ENCODE peak calls at places on chromosomes 5 and 9, in seven cellular contexts. One of them, this sample, is unnamed.

GRCh38 chr5:58107704-58108103 is 352.2 kb downstream of the PLK2 start:
- DNase-seq in adrenal gland: no peak
- DNase-seq in choroid plexus epithelial cell: peak; percentile 30
- DNase-seq in AG09309: peak; percentile 27
- DNase-seq in GM23338: no peak
- DNase-seq in lower lobe of right lung: no peak
- DNase-seq in stomach: no peak
- DNase-seq in this sample: no peak

GRCh38 chr9:124339603-124340146 is 75.6 kb downstream of the PSMB7 start:
- DNase-seq in adrenal gland: no peak
- DNase-seq in choroid plexus epithelial cell: no peak
- DNase-seq in AG09309: no peak
- DNase-seq in GM23338: peak; percentile 56
- DNase-seq in lower lobe of right lung: peak; percentile 35
- DNase-seq in stomach: no peak
- DNase-seq in this sample: no peak

GRCh38 chr5:14743601-14744295 is 79.2 kb downstream of the OTULIN start:
- DNase-seq in adrenal gland: no peak
- DNase-seq in choroid plexus epithelial cell: peak; percentile 39
- DNase-seq in AG09309: peak; percentile 62
- DNase-seq in GM23338: no peak
- DNase-seq in lower lobe of right lung: no peak
- DNase-seq in stomach: no peak
- DNase-seq in this sample: no peak

GRCh38 chr5:160064441-160064840 is 54.8 kb downstream of the PWWP2A start:
- DNase-seq in adrenal gland: peak; percentile 59
- DNase-seq in choroid plexus epithelial cell: peak; percentile 20
- DNase-seq in AG09309: no peak
- DNase-seq in GM23338: no peak
- DNase-seq in lower lobe of right lung: no peak
- DNase-seq in stomach: peak; percentile 72
- DNase-seq in this sample: no peak

GRCh38 chr5:87243161-87243877 is 24.4 kb upstream of the RASA1 start:
- DNase-seq in adrenal gland: peak; percentile 34
- DNase-seq in choroid plexus epithelial cell: peak; percentile 85
- DNase-seq in AG09309: peak; percentile 47
- DNase-seq in GM23338: no peak
- DNase-seq in lower lobe of right lung: no peak
- DNase-seq in stomach: no peak
- DNase-seq in this sample: peak; percentile 96

GRCh38 chr5:125160787-125161502 is 414.5 kb upstream of the ZNF608 start:
- DNase-seq in adrenal gland: no peak
- DNase-seq in choroid plexus epithelial cell: peak; percentile 18
- DNase-seq in AG09309: no peak
- DNase-seq in GM23338: no peak
- DNase-seq in lower lobe of right lung: peak; percentile 36
- DNase-seq in stomach: no peak
- DNase-seq in this sample: no peak

GRCh38 chr9:134136997-134137302 is 1.1 kb downstream of the WDR5 start:
- DNase-seq in adrenal gland: no peak
- DNase-seq in choroid plexus epithelial cell: no peak
- DNase-seq in AG09309: no peak
- DNase-seq in GM23338: peak; percentile 28
- DNase-seq in lower lobe of right lung: no peak
- DNase-seq in stomach: no peak
- DNase-seq in this sample: no peak

GRCh38 chr9:14400658-14400995 is 86.7 kb upstream of the NFIB start:
- DNase-seq in adrenal gland: peak; percentile 16
- DNase-seq in choroid plexus epithelial cell: peak; percentile 93
- DNase-seq in AG09309: no peak
- DNase-seq in GM23338: peak; percentile 88
- DNase-seq in lower lobe of right lung: no peak
- DNase-seq in stomach: peak; percentile 31
- DNase-seq in this sample: peak; percentile 45

GRCh38 chr5:128199104-128199503 is 115.5 kb downstream of the SLC12A2 start:
- DNase-seq in adrenal gland: no peak
- DNase-seq in choroid plexus epithelial cell: peak; percentile 85
- DNase-seq in AG09309: no peak
- DNase-seq in GM23338: no peak
- DNase-seq in lower lobe of right lung: no peak
- DNase-seq in stomach: no peak
- DNase-seq in this sample: peak; percentile 56

GRCh38 chr5:107232793-107233192 is 437.9 kb downstream of the EFNA5 start:
- DNase-seq in adrenal gland: no peak
- DNase-seq in choroid plexus epithelial cell: no peak
- DNase-seq in AG09309: no peak
- DNase-seq in GM23338: no peak
- DNase-seq in lower lobe of right lung: no peak
- DNase-seq in stomach: no peak
- DNase-seq in this sample: no peak

GRCh38 chr5:170597876-170598275 is 94.1 kb downstream of the KCNIP1 start:
- DNase-seq in adrenal gland: peak; percentile 50
- DNase-seq in choroid plexus epithelial cell: peak; percentile 26
- DNase-seq in AG09309: no peak
- DNase-seq in GM23338: no peak
- DNase-seq in lower lobe of right lung: no peak
- DNase-seq in stomach: no peak
- DNase-seq in this sample: no peak

GRCh38 chr5:56471707-56472106 is 238.6 kb upstream of the ANKRD55 start:
- DNase-seq in adrenal gland: no peak
- DNase-seq in choroid plexus epithelial cell: no peak
- DNase-seq in AG09309: no peak
- DNase-seq in GM23338: no peak
- DNase-seq in lower lobe of right lung: no peak
- DNase-seq in stomach: no peak
- DNase-seq in this sample: no peak

GRCh38 chr9:35000535-35001284 is 11.2 kb downstream of the DNAJB5 start:
- DNase-seq in adrenal gland: no peak
- DNase-seq in choroid plexus epithelial cell: peak; percentile 38
- DNase-seq in AG09309: peak; percentile 27
- DNase-seq in GM23338: peak; percentile 57
- DNase-seq in lower lobe of right lung: no peak
- DNase-seq in stomach: no peak
- DNase-seq in this sample: no peak

GRCh38 chr5:117547192-117547591 is 972.6 kb upstream of the SEMA6A start:
- DNase-seq in adrenal gland: no peak
- DNase-seq in choroid plexus epithelial cell: no peak
- DNase-seq in AG09309: no peak
- DNase-seq in GM23338: no peak
- DNase-seq in lower lobe of right lung: no peak
- DNase-seq in stomach: no peak
- DNase-seq in this sample: no peak

GRCh38 chr5:61183538-61183937 is 21.3 kb upstream of the SMIM15 start:
- DNase-seq in adrenal gland: no peak
- DNase-seq in choroid plexus epithelial cell: no peak
- DNase-seq in AG09309: no peak
- DNase-seq in GM23338: no peak
- DNase-seq in lower lobe of right lung: no peak
- DNase-seq in stomach: no peak
- DNase-seq in this sample: no peak
- TF ChIP-seq CTCF in adrenal gland: no peak
- TF ChIP-seq CTCF in choroid plexus epithelial cell: no peak
- TF ChIP-seq CTCF in AG09309: no peak
- TF ChIP-seq CTCF in GM23338: no peak
- TF ChIP-seq CTCF in lower lobe of right lung: no peak
- TF ChIP-seq CTCF in stomach: no peak
- TF ChIP-seq CTCF in this sample: no peak

DNA sequence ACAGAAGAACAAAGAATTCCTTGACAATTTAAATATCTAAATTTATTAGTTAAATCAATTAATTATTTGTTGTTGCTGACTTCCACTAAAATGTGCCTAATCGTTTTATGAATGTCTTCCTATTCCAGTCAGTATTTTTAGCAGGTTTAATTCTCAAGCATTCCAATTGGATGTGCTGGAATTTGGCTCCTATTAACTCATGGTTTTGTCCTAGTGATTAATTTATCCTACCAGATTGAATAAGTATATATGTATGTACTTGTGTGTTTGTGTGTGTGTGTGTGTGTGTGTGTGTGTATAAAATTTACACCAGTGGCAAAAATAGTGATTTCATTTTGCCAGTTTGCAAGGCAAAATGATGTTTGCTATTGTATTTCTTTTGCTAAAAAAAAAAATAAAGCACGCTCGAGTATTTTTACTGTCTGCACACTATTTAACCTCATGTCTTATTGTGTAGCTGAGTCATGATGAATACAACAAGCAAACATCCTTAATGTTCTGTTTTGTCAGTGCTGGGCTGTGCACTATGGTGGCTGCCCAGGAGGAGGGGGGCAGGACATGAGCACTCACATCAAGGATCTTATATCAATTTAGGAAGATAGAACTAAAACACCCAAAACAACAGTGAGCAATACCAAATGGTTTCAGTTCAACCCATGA is 375.5 kb downstream of the PDE4D start:
- DNase-seq in adrenal gland: no peak
- DNase-seq in choroid plexus epithelial cell: peak; percentile 72
- DNase-seq in AG09309: no peak
- DNase-seq in GM23338: no peak
- DNase-seq in lower lobe of right lung: no peak
- DNase-seq in stomach: no peak
- DNase-seq in this sample: peak; percentile 72
- TF ChIP-seq CTCF in adrenal gland: no peak
- TF ChIP-seq CTCF in choroid plexus epithelial cell: peak; percentile 19
- TF ChIP-seq CTCF in AG09309: no peak
- TF ChIP-seq CTCF in GM23338: no peak
- TF ChIP-seq CTCF in lower lobe of right lung: no peak
- TF ChIP-seq CTCF in stomach: no peak
- TF ChIP-seq CTCF in this sample: no peak

GRCh38 chr5:31819926-31820516 is 181.1 kb downstream of the PDZD2 start:
- DNase-seq in adrenal gland: no peak
- DNase-seq in choroid plexus epithelial cell: no peak
- DNase-seq in AG09309: no peak
- DNase-seq in GM23338: peak; percentile 47
- DNase-seq in lower lobe of right lung: no peak
- DNase-seq in stomach: no peak
- DNase-seq in this sample: no peak

GRCh38 chr5:31825775-31826068 is 186.8 kb downstream of the PDZD2 start:
- DNase-seq in adrenal gland: no peak
- DNase-seq in choroid plexus epithelial cell: no peak
- DNase-seq in AG09309: no peak
- DNase-seq in GM23338: no peak
- DNase-seq in lower lobe of right lung: no peak
- DNase-seq in stomach: no peak
- DNase-seq in this sample: no peak

GRCh38 chr5:31824886-31825774 is 186.2 kb downstream of the PDZD2 start:
- DNase-seq in adrenal gland: peak; percentile 63
- DNase-seq in choroid plexus epithelial cell: peak; percentile 87
- DNase-seq in AG09309: peak; percentile 25
- DNase-seq in GM23338: peak; percentile 89
- DNase-seq in lower lobe of right lung: no peak
- DNase-seq in stomach: peak; percentile 50
- DNase-seq in this sample: peak; percentile 32

GRCh38 chr5:31827862-31828261 is 188.9 kb downstream of the PDZD2 start:
- DNase-seq in adrenal gland: no peak
- DNase-seq in choroid plexus epithelial cell: peak; percentile 52
- DNase-seq in AG09309: no peak
- DNase-seq in GM23338: no peak
- DNase-seq in lower lobe of right lung: no peak
- DNase-seq in stomach: no peak
- DNase-seq in this sample: no peak

GRCh38 chr5:31823477-31823876 is 184.5 kb downstream of the PDZD2 start:
- DNase-seq in adrenal gland: no peak
- DNase-seq in choroid plexus epithelial cell: peak; percentile 32
- DNase-seq in AG09309: no peak
- DNase-seq in GM23338: peak; percentile 57
- DNase-seq in lower lobe of right lung: no peak
- DNase-seq in stomach: no peak
- DNase-seq in this sample: no peak
- TF ChIP-seq CTCF in adrenal gland: no peak
- TF ChIP-seq CTCF in choroid plexus epithelial cell: peak; percentile 14
- TF ChIP-seq CTCF in AG09309: no peak
- TF ChIP-seq CTCF in GM23338: peak; percentile 69
- TF ChIP-seq CTCF in lower lobe of right lung: no peak
- TF ChIP-seq CTCF in stomach: no peak
- TF ChIP-seq CTCF in this sample: peak; percentile 7

GRCh38 chr9:36980148-36980974 is 53.7 kb downstream of the PAX5 start:
- DNase-seq in adrenal gland: no peak
- DNase-seq in choroid plexus epithelial cell: no peak
- DNase-seq in AG09309: no peak
- DNase-seq in GM23338: peak; percentile 85
- DNase-seq in lower lobe of right lung: no peak
- DNase-seq in stomach: no peak
- DNase-seq in this sample: no peak
- TF ChIP-seq CTCF in adrenal gland: no peak
- TF ChIP-seq CTCF in choroid plexus epithelial cell: peak; percentile 20
- TF ChIP-seq CTCF in AG09309: peak; percentile 16
- TF ChIP-seq CTCF in GM23338: peak; percentile 81
- TF ChIP-seq CTCF in lower lobe of right lung: no peak
- TF ChIP-seq CTCF in stomach: no peak
- TF ChIP-seq CTCF in this sample: peak; percentile 22

GRCh38 chr5:157431544-157432200 is 28.3 kb upstream of the NIPAL4 start:
- DNase-seq in adrenal gland: peak; percentile 39
- DNase-seq in choroid plexus epithelial cell: peak; percentile 82
- DNase-seq in AG09309: peak; percentile 41
- DNase-seq in GM23338: peak; percentile 65
- DNase-seq in lower lobe of right lung: no peak
- DNase-seq in stomach: no peak
- DNase-seq in this sample: peak; percentile 29
- TF ChIP-seq CTCF in adrenal gland: peak; percentile 66
- TF ChIP-seq CTCF in choroid plexus epithelial cell: peak; percentile 59
- TF ChIP-seq CTCF in AG09309: peak; percentile 51
- TF ChIP-seq CTCF in GM23338: peak; percentile 70
- TF ChIP-seq CTCF in lower lobe of right lung: peak; percentile 52
- TF ChIP-seq CTCF in stomach: peak; percentile 31
- TF ChIP-seq CTCF in this sample: peak; percentile 60

DNA sequence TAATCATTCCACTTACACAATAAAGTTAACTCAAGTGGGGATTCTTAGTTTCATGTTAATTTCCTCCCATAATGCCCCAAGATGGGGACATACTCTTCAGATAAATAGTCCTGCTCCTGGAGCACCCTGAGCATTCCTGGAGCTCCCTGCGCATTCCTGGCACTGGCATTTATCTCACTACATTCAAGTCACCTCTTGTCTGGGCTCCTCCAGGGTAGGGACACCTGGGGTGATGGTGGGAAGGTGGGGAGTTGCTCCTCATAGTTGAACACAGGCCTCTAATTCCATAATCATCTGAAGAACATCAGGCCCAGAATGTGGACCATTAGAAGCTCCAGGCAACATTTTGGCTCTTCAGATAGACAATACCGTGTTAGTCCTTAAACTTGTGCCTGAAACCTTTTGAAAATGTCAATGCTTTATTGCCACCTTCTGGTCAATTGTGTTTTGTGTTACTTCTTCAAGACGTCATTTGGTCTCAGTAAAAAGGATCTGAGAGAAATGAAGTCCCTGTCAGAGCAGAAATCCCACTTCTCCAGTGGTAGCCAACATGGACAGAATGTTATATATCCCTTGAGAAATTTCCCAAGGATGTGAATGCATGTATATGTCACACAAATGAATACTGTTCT is 14.2 kb upstream of the AGGF1 start:
- DNase-seq in adrenal gland: no peak
- DNase-seq in choroid plexus epithelial cell: peak; percentile 91
- DNase-seq in AG09309: peak; percentile 31
- DNase-seq in GM23338: peak; percentile 67
- DNase-seq in lower lobe of right lung: no peak
- DNase-seq in stomach: no peak
- DNase-seq in this sample: no peak
- TF ChIP-seq CTCF in adrenal gland: peak; percentile 69
- TF ChIP-seq CTCF in choroid plexus epithelial cell: peak; percentile 54
- TF ChIP-seq CTCF in AG09309: peak; percentile 46
- TF ChIP-seq CTCF in GM23338: peak; percentile 68
- TF ChIP-seq CTCF in lower lobe of right lung: peak; percentile 28
- TF ChIP-seq CTCF in stomach: no peak
- TF ChIP-seq CTCF in this sample: peak; percentile 61

GRCh38 chr5:8954801-8955200 is 591.1 kb downstream of the SEMA5A start:
- DNase-seq in adrenal gland: no peak
- DNase-seq in choroid plexus epithelial cell: peak; percentile 49
- DNase-seq in AG09309: no peak
- DNase-seq in GM23338: peak; percentile 3
- DNase-seq in lower lobe of right lung: no peak
- DNase-seq in stomach: no peak
- DNase-seq in this sample: no peak
- TF ChIP-seq CTCF in adrenal gland: no peak
- TF ChIP-seq CTCF in choroid plexus epithelial cell: peak; percentile 50
- TF ChIP-seq CTCF in AG09309: peak; percentile 18
- TF ChIP-seq CTCF in GM23338: no peak
- TF ChIP-seq CTCF in lower lobe of right lung: no peak
- TF ChIP-seq CTCF in stomach: no peak
- TF ChIP-seq CTCF in this sample: no peak